ENCODE peak calls at places on chromosomes 16 and 17, in five cellular contexts. One of them, this sample, is unnamed.

GRCh38 chr17:333626-334396 is 18.8 kb downstream of the RPH3AL start:
- DNase-seq in stomach: peak; percentile 60
- DNase-seq in spleen: peak; percentile 90
- DNase-seq in HepG2: no peak
- DNase-seq in upper lobe of left lung: no peak
- DNase-seq in this sample: peak; percentile 57

GRCh38 chr17:19327039-19327776 is 35.3 kb downstream of the B9D1 start:
- DNase-seq in stomach: no peak
- DNase-seq in spleen: no peak
- DNase-seq in HepG2: no peak
- DNase-seq in upper lobe of left lung: no peak
- DNase-seq in this sample: no peak

GRCh38 chr16:77221482-77221881 is 22.3 kb downstream of the SYCE1L start:
- DNase-seq in stomach: no peak
- DNase-seq in spleen: no peak
- DNase-seq in HepG2: no peak
- DNase-seq in upper lobe of left lung: no peak
- DNase-seq in this sample: no peak

GRCh38 chr16:30381351-30382041 is 865 bp downstream of the SEPTIN1 start:
- DNase-seq in stomach: no peak
- DNase-seq in spleen: no peak
- DNase-seq in HepG2: no peak
- DNase-seq in upper lobe of left lung: no peak
- DNase-seq in this sample: no peak

GRCh38 chr16:49337814-49338350 is 35.7 kb upstream of the C16orf78 start:
- DNase-seq in stomach: peak; percentile 19
- DNase-seq in spleen: no peak
- DNase-seq in HepG2: no peak
- DNase-seq in upper lobe of left lung: no peak
- DNase-seq in this sample: no peak

GRCh38 chr16:732936-733335 is 6.0 kb downstream of the HAGHL start:
- DNase-seq in stomach: no peak
- DNase-seq in spleen: no peak
- DNase-seq in HepG2: no peak
- DNase-seq in upper lobe of left lung: peak; percentile 77
- DNase-seq in this sample: peak; percentile 65

GRCh38 chr16:75065149-75065807 is 51.3 kb downstream of the LDHD start:
- DNase-seq in stomach: no peak
- DNase-seq in spleen: peak; percentile 79
- DNase-seq in HepG2: no peak
- DNase-seq in upper lobe of left lung: no peak
- DNase-seq in this sample: no peak

GRCh38 chr17:78105101-78105500 is 23.5 kb downstream of the TMC6 start:
- DNase-seq in stomach: no peak
- DNase-seq in spleen: no peak
- DNase-seq in HepG2: no peak
- DNase-seq in upper lobe of left lung: no peak
- DNase-seq in this sample: no peak

GRCh38 chr16:87583453-87584131 is 18.7 kb upstream of the JPH3 start:
- DNase-seq in stomach: no peak
- DNase-seq in spleen: no peak
- DNase-seq in HepG2: no peak
- DNase-seq in upper lobe of left lung: no peak
- DNase-seq in this sample: peak; percentile 50

GRCh38 chr16:56241596-56241995 is 50.3 kb downstream of the GNAO1 start:
- DNase-seq in stomach: no peak
- DNase-seq in spleen: no peak
- DNase-seq in HepG2: no peak
- DNase-seq in upper lobe of left lung: no peak
- DNase-seq in this sample: no peak

GRCh38 chr16:12529582-12529981 is 274.1 kb downstream of the CPPED1 start:
- DNase-seq in stomach: no peak
- DNase-seq in spleen: no peak
- DNase-seq in HepG2: no peak
- DNase-seq in upper lobe of left lung: no peak
- DNase-seq in this sample: no peak

GRCh38 chr17:79632432-79632735 is 21.5 kb upstream of the RBFOX3 start:
- DNase-seq in stomach: peak; percentile 5
- DNase-seq in spleen: peak; percentile 44
- DNase-seq in HepG2: no peak
- DNase-seq in upper lobe of left lung: no peak
- DNase-seq in this sample: no peak

GRCh38 chr17:5035356-5035755 is at the start of gene SLC52A1:
- DNase-seq in stomach: no peak
- DNase-seq in spleen: no peak
- DNase-seq in HepG2: no peak
- DNase-seq in upper lobe of left lung: peak; percentile 83
- DNase-seq in this sample: peak; percentile 64

GRCh38 chr17:846901-847777 is 65.0 kb downstream of the MRM3 start:
- DNase-seq in stomach: no peak
- DNase-seq in spleen: no peak
- DNase-seq in HepG2: no peak
- DNase-seq in upper lobe of left lung: no peak
- DNase-seq in this sample: no peak

GRCh38 chr16:30996324-30996999 is 11.5 kb downstream of the HSD3B7 start:
- DNase-seq in stomach: no peak
- DNase-seq in spleen: no peak
- DNase-seq in HepG2: peak; percentile 92
- DNase-seq in upper lobe of left lung: no peak
- DNase-seq in this sample: peak; percentile 32

GRCh38 chr16:89095401-89095974 is 1.8 kb downstream of the ACSF3 start:
- DNase-seq in stomach: no peak
- DNase-seq in spleen: no peak
- DNase-seq in HepG2: no peak
- DNase-seq in upper lobe of left lung: peak; percentile 53
- DNase-seq in this sample: peak; percentile 26

GRCh38 chr16:89096768-89097527 is 3.3 kb downstream of the ACSF3 start:
- DNase-seq in stomach: no peak
- DNase-seq in spleen: peak; percentile 74
- DNase-seq in HepG2: no peak
- DNase-seq in upper lobe of left lung: peak; percentile 33
- DNase-seq in this sample: no peak

GRCh38 chr16:89098767-89099430 is 5.2 kb downstream of the ACSF3 start:
- DNase-seq in stomach: no peak
- DNase-seq in spleen: peak; percentile 68
- DNase-seq in HepG2: no peak
- DNase-seq in upper lobe of left lung: peak; percentile 81
- DNase-seq in this sample: no peak

GRCh38 chr16:89096042-89096717 is 2.5 kb downstream of the ACSF3 start:
- DNase-seq in stomach: no peak
- DNase-seq in spleen: no peak
- DNase-seq in HepG2: no peak
- DNase-seq in upper lobe of left lung: peak; percentile 40
- DNase-seq in this sample: no peak

DNA sequence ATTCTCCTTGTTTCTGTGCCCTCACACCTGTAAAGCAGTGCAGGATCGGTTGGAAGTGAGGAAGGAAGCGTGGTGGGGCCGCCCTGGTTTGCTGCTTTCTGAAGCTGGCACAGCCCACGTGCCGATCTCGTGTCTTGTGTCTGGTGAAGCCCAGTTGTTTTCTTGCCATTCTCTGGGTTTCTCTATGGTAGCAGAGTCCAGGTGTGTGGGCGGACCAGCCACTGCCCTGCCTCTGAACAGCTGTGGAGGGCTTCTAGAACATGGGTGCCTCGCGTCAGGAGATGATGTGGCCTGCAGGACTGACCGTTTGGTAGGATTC is 3.8 kb downstream of the ACSF3 start:
- DNase-seq in stomach: no peak
- DNase-seq in spleen: no peak
- DNase-seq in HepG2: no peak
- DNase-seq in upper lobe of left lung: no peak
- DNase-seq in this sample: no peak
- H3K4me1 ChIP-seq in stomach: peaks cover 69% of the 10 kb centered on the region
- H3K4me1 ChIP-seq in spleen: peaks cover 57% of the 10 kb centered on the region
- H3K4me1 ChIP-seq in HepG2: peaks cover 63% of the 10 kb centered on the region
- H3K4me1 ChIP-seq in upper lobe of left lung: peaks cover 28% of the 10 kb centered on the region
- H3K4me1 ChIP-seq in this sample: peaks cover 7% of the 10 kb centered on the region

DNA sequence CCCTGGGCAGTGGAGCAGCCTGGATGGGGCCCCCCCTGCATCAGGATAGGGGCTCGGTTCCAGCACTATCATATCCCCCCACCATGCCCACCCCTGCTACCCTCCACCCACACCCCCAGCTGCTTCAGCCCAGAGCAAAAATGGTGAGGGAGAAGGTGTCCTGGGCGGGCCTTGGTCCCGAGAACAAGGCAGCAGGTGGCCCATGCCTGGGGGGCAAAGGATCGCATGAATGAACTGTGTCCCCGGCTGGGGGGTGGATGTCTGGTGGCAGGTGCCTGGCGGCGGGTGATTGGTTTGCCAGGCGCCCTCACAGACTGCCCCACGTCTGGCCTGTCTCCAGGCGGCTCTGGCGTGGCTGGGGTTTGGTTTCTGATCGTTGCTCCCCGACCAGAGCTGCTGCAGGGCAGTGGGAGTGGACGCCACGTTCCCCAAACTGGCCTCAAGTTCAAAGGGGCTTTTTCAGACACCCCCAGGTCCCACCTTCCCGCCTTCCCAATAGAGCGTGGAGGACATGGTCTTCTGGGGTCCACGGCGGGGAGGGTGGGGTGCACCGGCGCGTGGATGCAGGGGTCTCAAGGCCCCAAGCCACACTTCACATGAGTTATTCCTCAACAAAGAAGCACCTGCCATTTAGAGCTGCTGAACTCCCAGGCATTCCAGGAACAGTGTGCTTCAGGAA is 12.6 kb downstream of the UTS2R start:
- DNase-seq in stomach: no peak
- DNase-seq in spleen: no peak
- DNase-seq in HepG2: peak; percentile 29
- DNase-seq in upper lobe of left lung: peak; percentile 68
- DNase-seq in this sample: no peak
- H3K27me3 ChIP-seq in stomach: peaks cover 82% of the 10 kb centered on the region
- H3K27me3 ChIP-seq in spleen: no peaks in the 10 kb centered on the region
- H3K27me3 ChIP-seq in HepG2: peaks cover 8% of the 10 kb centered on the region
- H3K27me3 ChIP-seq in upper lobe of left lung: no peaks in the 10 kb centered on the region
- H3K27me3 ChIP-seq in this sample: no peaks in the 10 kb centered on the region

DNA sequence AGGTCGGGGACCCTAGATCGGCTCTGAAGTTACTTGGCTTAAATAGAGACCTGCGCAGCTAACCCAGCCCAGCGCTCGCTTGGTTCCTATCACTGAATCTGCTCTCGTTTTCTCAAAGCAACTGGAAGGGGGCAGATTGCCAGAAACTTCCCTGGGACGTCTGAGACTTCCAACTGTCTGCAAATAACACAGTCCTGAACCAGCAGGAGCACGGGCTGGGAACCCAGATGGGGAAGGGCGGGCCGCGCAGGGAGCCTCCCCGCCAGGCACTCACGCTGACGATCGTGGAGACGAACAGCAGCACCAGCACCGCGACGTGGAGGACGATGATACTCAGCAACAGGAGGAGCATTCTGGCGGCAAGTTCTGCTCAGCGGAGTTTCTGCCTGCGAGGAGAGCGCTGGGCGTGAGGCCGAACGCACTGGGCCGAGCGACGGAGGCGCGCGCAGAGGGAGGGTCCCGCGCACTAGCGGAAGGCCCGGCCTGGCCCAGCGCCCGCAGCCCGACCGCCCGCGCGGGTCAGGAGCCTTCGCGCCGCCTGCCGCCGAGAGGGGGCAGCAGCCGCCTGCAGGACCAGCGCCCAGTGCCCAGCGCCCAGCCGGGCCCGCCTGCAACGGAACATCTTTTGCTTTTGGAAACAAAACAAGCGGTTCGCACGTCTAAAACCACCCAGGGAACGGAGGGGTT is 4.6 kb downstream of the PMP22 start:
- DNase-seq in stomach: peak; percentile 84
- DNase-seq in spleen: peak; percentile 92
- DNase-seq in HepG2: peak; percentile 35
- DNase-seq in upper lobe of left lung: peak; percentile 98
- DNase-seq in this sample: peak; percentile 89
- TF ChIP-seq POLR2AphosphoS5 in stomach: peak; percentile 30
- TF ChIP-seq POLR2AphosphoS5 in spleen: peak; percentile 87
- TF ChIP-seq POLR2AphosphoS5 in HepG2: no peak
- TF ChIP-seq POLR2AphosphoS5 in upper lobe of left lung: peak; percentile 42
- TF ChIP-seq POLR2AphosphoS5 in this sample: no peak

GRCh38 chr16:14308357-14308723 is 237.2 kb downstream of the MRTFB start:
- DNase-seq in stomach: no peak
- DNase-seq in spleen: peak; percentile 25
- DNase-seq in HepG2: no peak
- DNase-seq in upper lobe of left lung: no peak
- DNase-seq in this sample: no peak

GRCh38 chr16:14304891-14305459 is 233.9 kb downstream of the MRTFB start:
- DNase-seq in stomach: no peak
- DNase-seq in spleen: peak; percentile 20
- DNase-seq in HepG2: no peak
- DNase-seq in upper lobe of left lung: no peak
- DNase-seq in this sample: no peak

GRCh38 chr16:14307623-14308356 is 236.7 kb downstream of the MRTFB start:
- DNase-seq in stomach: no peak
- DNase-seq in spleen: peak; percentile 63
- DNase-seq in HepG2: no peak
- DNase-seq in upper lobe of left lung: no peak
- DNase-seq in this sample: peak; percentile 21

GRCh38 chr16:14307059-14307531 is 236.0 kb downstream of the MRTFB start:
- DNase-seq in stomach: no peak
- DNase-seq in spleen: peak; percentile 63
- DNase-seq in HepG2: no peak
- DNase-seq in upper lobe of left lung: no peak
- DNase-seq in this sample: peak; percentile 33

DNA sequence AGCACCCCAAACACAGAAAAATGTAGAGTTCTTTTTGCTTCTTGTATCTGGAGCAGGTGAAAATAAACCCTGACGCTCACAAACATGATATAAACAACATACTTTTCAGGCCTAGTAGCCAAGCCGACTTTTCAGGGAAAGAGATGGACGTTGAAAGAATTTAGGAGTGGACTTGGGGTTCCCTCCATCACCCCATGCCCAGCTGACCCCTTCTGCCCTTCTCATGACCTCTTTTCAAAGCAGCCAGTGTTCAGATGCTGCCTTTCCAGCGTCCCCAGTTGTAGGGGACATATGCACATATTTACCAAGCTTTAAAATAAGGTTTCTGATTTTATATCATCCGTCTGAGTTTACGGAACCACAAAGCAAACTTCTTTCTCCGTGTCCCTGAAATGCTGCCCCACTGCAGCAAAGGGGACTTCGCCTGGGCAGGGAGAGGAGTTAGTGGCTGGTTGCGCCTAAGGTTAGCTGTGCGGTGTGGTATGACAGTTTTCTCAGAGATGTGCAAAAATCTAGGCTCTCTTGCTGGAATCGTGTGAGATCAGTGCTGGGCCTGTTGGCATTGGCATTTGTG is 235.5 kb downstream of the MRTFB start:
- DNase-seq in stomach: no peak
- DNase-seq in spleen: no peak
- DNase-seq in HepG2: no peak
- DNase-seq in upper lobe of left lung: no peak
- DNase-seq in this sample: no peak
- H3K4me1 ChIP-seq in stomach: peaks cover 79% of the 10 kb centered on the region
- H3K4me1 ChIP-seq in spleen: peaks cover 11% of the 10 kb centered on the region
- H3K4me1 ChIP-seq in HepG2: peaks cover 71% of the 10 kb centered on the region
- H3K4me1 ChIP-seq in upper lobe of left lung: peaks cover 7% of the 10 kb centered on the region
- H3K4me1 ChIP-seq in this sample: peaks cover 66% of the 10 kb centered on the region